ENCODE peak calls at places on chromosomes 11 and 22, in ten cellular contexts. J, F, Y, Q, U, V, K, P, X and M are unnamed samples.

GRCh38 chr11:962743-963142 is 37.1 kb downstream of the AP2A2 start:
- DNase-seq in Q (no peak), F (no peak), U (no peak), X (no peak), J (no peak), P (no peak), V (no peak), K (no peak), Y (no peak), M (no peak)

GRCh38 chr11:62909107-62909894 is 11.9 kb downstream of the CHRM1 start:
- DNase-seq in F (peak), X (peak), Y (peak), U (peak), J (peak), P (peak), Q (peak), K (peak), V (no peak), M (no peak)

GRCh38 chr11:74877132-74877531 is 71.8 kb downstream of the XRRA1 start:
- DNase-seq in K (no peak), F (no peak), U (no peak), J (no peak), Q (no peak), P (no peak), X (no peak), Y (no peak), V (peak), M (no peak)

GRCh38 chr22:30397656-30398635 is 1.1 kb downstream of the SEC14L2 start:
- DNase-seq in Y (no peak), J (no peak), Q (no peak), U (no peak), K (no peak), P (no peak), F (no peak), X (no peak), V (no peak), M (no peak)

GRCh38 chr11:65260302-65260701 is 1.5 kb upstream of the POLA2 start:
- DNase-seq in Y (no peak), K (no peak), V (no peak), X (no peak), U (no peak), J (no peak), Q (no peak), P (no peak), F (no peak), M (no peak)

GRCh38 chr22:24177456-24177855 is 3.8 kb upstream of the SUSD2 start:
- DNase-seq in P (no peak), K (no peak), V (no peak), J (no peak), Q (no peak), Y (no peak), F (no peak), X (no peak), U (no peak), M (no peak)

GRCh38 chr22:47112566-47112965 is 350.1 kb downstream of the TBC1D22A start:
- DNase-seq in U (no peak), Q (no peak), J (no peak), Y (no peak), F (peak), K (no peak), P (no peak), X (no peak), V (no peak), M (no peak)

GRCh38 chr22:40714514-40714966 is 35.3 kb downstream of the MCHR1 start:
- DNase-seq in Y (peak), Q (no peak), P (peak), V (no peak), X (no peak), K (no peak), U (no peak), J (no peak), F (no peak), M (no peak)

GRCh38 chr11:78740175-78741161 is 165.8 kb upstream of the NARS2 start:
- DNase-seq in V (no peak), X (no peak), Y (no peak), U (peak), P (no peak), J (no peak), F (no peak), K (no peak), Q (peak), M (no peak)

GRCh38 chr11:94727766-94728165 is 40.4 kb upstream of the AMOTL1 start:
- DNase-seq in V (no peak), X (no peak), K (no peak), J (no peak), F (no peak), P (no peak), Y (no peak), Q (no peak), U (no peak), M (no peak)

GRCh38 chr11:64725601-64726139 is 2.7 kb upstream of the NRXN2 start:
- DNase-seq in Y (no peak), U (no peak), J (no peak), K (no peak), F (no peak), X (no peak), V (no peak), P (no peak), Q (no peak), M (no peak)

GRCh38 chr11:94735907-94736306 is 32.2 kb upstream of the AMOTL1 start:
- DNase-seq in U (no peak), J (no peak), Y (no peak), F (no peak), P (no peak), K (no peak), X (no peak), Q (no peak), V (no peak), M (no peak)

GRCh38 chr11:11862995-11863394 is 21.2 kb downstream of the USP47 start:
- DNase-seq in J (no peak), Y (no peak), P (no peak), V (no peak), X (no peak), F (no peak), Q (no peak), K (no peak), U (no peak), M (no peak)

GRCh38 chr11:5291207-5291838 is 10.4 kb downstream of the OR51B4 start:
- DNase-seq in F (no peak), V (no peak), P (no peak), J (no peak), U (no peak), K (no peak), Y (peak), X (peak), Q (no peak), M (no peak)

GRCh38 chr11:12893787-12894672 is 115.1 kb upstream of the RASSF10 start:
- DNase-seq in V (peak), J (peak), X (peak), Y (peak), P (peak), K (peak), F (peak), Q (peak), U (peak), M (peak)

GRCh38 chr11:65083834-65084597 is at the start of the genes CDCA5 and ZFPL1:
- DNase-seq in K (peak), V (peak), F (peak), X (peak), P (peak), J (peak), U (peak), Q (peak), Y (peak), M (peak)

GRCh38 chr11:120013325-120014250 is 124.3 kb downstream of the TRIM29 start:
- DNase-seq in F (no peak), U (peak), Q (peak), X (peak), K (no peak), P (no peak), V (peak), J (no peak), Y (peak), M (no peak)

GRCh38 chr11:118911880-118912741 is 13.6 kb downstream of the BCL9L start:
- DNase-seq in V (peak), U (peak), P (peak), X (no peak), Y (peak), Q (peak), K (peak), J (peak), F (peak), M (no peak)

GRCh38 chr11:43579171-43579918 is 101.2 kb upstream of the HSD17B12 start:
- DNase-seq in X (peak), V (no peak), U (no peak), F (no peak), K (no peak), Y (no peak), J (no peak), Q (no peak), P (no peak), M (no peak)
- TF ChIP-seq CTCF in X (peak), V (peak), U (no peak), F (peak), K (no peak), Y (peak), J (no peak), Q (peak), P (no peak), M (peak)

DNA sequence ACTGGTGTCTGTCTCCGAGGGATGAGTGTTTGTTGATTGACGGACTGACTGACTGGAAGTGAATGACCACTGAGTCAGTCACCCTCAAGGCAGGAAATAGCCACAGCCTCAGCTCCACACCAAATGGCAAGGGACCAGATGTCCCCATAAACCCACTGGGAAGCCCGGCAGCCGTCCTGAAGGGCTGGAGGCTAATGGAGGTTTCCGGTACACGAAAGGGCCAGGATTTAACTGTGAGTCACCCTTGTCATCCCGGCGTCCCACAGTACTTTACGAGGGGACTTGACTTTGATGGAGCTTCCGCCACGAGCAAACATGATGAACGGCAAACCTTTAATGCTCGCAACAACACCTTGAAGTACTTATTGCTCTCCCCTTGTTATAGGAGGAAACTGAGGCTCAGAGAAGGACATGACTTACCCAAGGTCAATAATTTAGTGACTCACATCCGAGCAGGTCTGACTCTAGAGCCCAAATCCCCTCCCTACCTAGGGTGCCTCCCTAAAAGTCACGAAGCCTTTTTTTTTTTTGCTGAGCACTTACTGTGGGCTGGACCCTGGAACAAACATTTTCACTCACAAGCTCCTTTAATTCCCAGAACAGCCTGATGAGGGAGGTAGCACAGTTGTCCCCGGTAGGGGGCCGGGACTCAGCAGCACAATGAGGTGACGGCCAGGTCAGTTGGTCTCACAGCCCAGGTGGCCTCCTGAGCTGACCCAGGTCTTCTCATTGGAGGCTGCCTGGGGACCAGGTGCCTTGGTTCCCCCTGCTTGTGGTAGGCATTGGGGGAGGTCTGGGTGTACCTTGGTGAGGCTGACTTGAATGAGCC is 25.2 kb upstream of the GCAT start:
- DNase-seq in J (no peak), X (no peak), F (no peak), V (no peak), U (peak), P (no peak), Q (no peak), K (no peak), Y (peak), M (no peak)
- TF ChIP-seq CTCF in J (no peak), X (no peak), F (no peak), V (no peak), U (no peak), P (no peak), Q (no peak), K (no peak), Y (peak), M (no peak)

DNA sequence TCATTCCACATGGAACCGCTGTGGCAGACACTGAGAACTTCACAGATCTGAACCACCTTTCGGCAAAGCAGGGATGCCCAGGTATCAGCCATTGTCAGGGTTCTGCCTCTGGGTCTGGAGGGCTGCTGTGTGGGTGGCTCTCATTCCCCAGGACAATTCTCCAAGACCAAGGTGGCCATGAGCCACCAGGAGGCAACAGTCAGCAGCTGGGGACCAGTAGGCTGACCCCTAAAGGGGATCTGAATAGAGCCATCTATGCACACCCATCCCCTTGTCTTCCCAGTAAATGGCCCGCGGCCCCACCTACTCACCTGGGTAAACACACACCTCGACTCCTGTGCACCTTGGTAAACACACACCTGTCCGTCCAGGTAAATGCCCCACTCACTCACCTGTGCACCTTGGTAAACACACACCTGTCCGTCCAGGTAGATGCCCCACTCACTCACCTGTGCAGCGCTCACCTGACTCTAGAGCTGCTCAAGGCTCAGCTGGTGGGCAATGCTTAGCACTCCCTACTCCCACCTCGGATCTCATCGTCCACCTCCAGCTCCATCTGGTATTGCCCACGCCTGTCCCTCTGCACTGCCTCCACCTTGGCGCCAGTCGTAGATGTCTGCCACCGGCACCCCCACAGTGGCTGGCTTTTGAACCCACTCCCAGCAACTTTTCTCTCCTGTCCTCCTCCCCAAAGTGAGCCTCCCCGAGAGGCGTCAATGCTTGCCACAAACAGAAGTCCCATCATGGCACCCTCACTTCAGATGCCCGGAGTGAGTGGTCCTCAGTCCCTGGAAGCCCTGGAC is 10.2 kb downstream of the SLC25A1 start:
- DNase-seq in V (no peak), P (no peak), K (no peak), F (no peak), Q (no peak), X (no peak), J (no peak), U (no peak), Y (no peak), M (no peak)
- TF ChIP-seq CTCF in V (no peak), P (no peak), K (no peak), F (no peak), Q (no peak), X (no peak), J (no peak), U (no peak), Y (no peak), M (no peak)

DNA sequence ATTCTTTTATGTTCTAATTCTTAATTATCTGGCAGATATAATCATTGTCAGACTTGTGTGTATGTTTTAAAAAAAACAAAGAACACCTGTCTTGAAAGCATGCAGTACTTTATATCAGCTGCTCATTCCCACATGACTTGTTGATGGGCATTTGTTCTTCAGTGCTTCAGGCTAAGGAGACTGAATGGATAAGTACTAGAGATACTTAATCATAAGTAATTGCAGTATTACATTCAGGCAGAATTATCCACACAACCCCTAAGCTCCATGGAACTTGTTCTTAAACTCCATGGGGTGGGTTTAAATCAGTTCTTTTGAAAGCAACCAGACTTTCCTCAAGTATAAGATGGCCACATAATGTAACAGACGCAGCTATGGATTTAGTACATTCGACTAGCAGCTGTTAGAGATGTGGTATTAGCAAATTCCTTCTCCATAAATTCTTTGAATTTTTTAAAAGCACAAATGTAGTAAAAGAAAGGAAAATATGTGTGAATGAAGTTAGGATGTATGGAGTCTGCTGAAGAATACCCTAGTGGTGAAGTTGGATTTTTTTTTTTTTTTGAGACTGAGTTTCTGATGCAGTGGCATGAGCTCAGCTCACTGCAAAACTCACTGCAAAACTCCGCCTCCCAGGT is 3.0 kb downstream of the JAM3 start:
- DNase-seq in Y (peak), V (no peak), J (no peak), P (no peak), Q (no peak), U (no peak), X (no peak), K (no peak), F (no peak), M (no peak)
- TF ChIP-seq CTCF in Y (peak), V (no peak), J (no peak), P (no peak), Q (no peak), U (no peak), X (no peak), K (peak), F (no peak), M (no peak)

GRCh38 chr11:36945384-36945783 is 347.3 kb upstream of the RAG2 start:
- DNase-seq in Q (no peak), V (no peak), J (no peak), F (no peak), K (no peak), U (no peak), Y (peak), P (no peak), X (no peak), M (no peak)
- TF ChIP-seq CTCF in Q (peak), V (no peak), J (no peak), F (no peak), K (no peak), U (peak), Y (peak), P (no peak), X (peak), M (peak)

DNA sequence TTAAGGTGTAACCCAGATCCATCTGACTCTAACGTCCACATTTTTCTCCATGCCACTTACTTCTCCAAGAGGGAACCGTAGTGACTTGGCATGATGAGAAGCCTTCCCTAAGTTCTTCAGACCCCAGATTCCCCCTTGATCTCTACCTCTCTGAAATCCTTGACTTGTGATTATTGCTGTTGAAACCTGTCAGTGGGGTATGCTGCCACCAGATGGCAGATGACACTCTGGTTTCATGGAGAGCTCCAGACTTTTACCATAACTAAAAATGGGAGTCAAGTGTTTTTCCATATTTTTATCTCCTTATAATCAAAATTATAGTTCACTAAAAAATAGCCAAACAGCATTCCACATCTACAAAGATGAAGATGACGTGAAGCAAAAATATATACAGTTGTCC is 504.2 kb downstream of the SOX6 start:
- DNase-seq in V (no peak), Y (peak), P (no peak), U (no peak), J (no peak), Q (no peak), F (no peak), K (no peak), X (no peak), M (no peak)
- TF ChIP-seq CTCF in V (peak), Y (peak), P (no peak), U (peak), J (no peak), Q (peak), F (no peak), K (no peak), X (peak), M (peak)